ENCODE peak calls at places on chromosomes 5 and 9, in five cellular contexts. One of them, this sample, is unnamed.

GRCh38 chr5:107951322-107951721 is 280.6 kb upstream of the EFNA5 start:
- DNase-seq in uterus: no peak
- DNase-seq in nephron progenitor cell: no peak
- DNase-seq in AG04450: no peak
- DNase-seq in GM13976: no peak
- DNase-seq in this sample: no peak

GRCh38 chr5:82802954-82803353 is 274.2 kb downstream of the TMEM167A start:
- DNase-seq in nephron progenitor cell: no peak
- DNase-seq in AG04450: no peak
- DNase-seq in uterus: no peak
- DNase-seq in GM13976: no peak
- DNase-seq in this sample: no peak

GRCh38 chr5:51495672-51496071 is 112.4 kb downstream of the ISL1 start:
- DNase-seq in AG04450: no peak
- DNase-seq in nephron progenitor cell: no peak
- DNase-seq in GM13976: no peak
- DNase-seq in uterus: no peak
- DNase-seq in this sample: no peak

GRCh38 chr5:119331566-119332095 is 24.2 kb upstream of the TNFAIP8 start:
- DNase-seq in nephron progenitor cell: no peak
- DNase-seq in uterus: no peak
- DNase-seq in GM13976: no peak
- DNase-seq in AG04450: no peak
- DNase-seq in this sample: no peak

GRCh38 chr9:133708123-133708769 is 29.9 kb downstream of the SARDH start:
- DNase-seq in nephron progenitor cell: peak
- DNase-seq in GM13976: no peak
- DNase-seq in AG04450: no peak
- DNase-seq in uterus: no peak
- DNase-seq in this sample: no peak

GRCh38 chr5:150295741-150296486 is 6.3 kb upstream of the CAMK2A start:
- DNase-seq in AG04450: no peak
- DNase-seq in nephron progenitor cell: no peak
- DNase-seq in uterus: no peak
- DNase-seq in GM13976: no peak
- DNase-seq in this sample: no peak

GRCh38 chr5:78133423-78133822 is 161.1 kb downstream of the AP3B1 start:
- DNase-seq in nephron progenitor cell: no peak
- DNase-seq in uterus: no peak
- DNase-seq in AG04450: no peak
- DNase-seq in GM13976: no peak
- DNase-seq in this sample: no peak

GRCh38 chr5:157613385-157614245 is 38.0 kb upstream of the ADAM19 start:
- DNase-seq in AG04450: no peak
- DNase-seq in uterus: no peak
- DNase-seq in nephron progenitor cell: no peak
- DNase-seq in GM13976: no peak
- DNase-seq in this sample: no peak

GRCh38 chr5:38697013-38697412 is 140.6 kb upstream of the LIFR start:
- DNase-seq in GM13976: no peak
- DNase-seq in uterus: no peak
- DNase-seq in AG04450: no peak
- DNase-seq in nephron progenitor cell: no peak
- DNase-seq in this sample: no peak

GRCh38 chr5:97600486-97600885 is 417.4 kb upstream of the RIOK2 start:
- DNase-seq in AG04450: no peak
- DNase-seq in nephron progenitor cell: no peak
- DNase-seq in uterus: no peak
- DNase-seq in GM13976: no peak
- DNase-seq in this sample: no peak

GRCh38 chr5:32144637-32145207 is 29.4 kb downstream of the GOLPH3 start:
- DNase-seq in nephron progenitor cell: no peak
- DNase-seq in AG04450: no peak
- DNase-seq in uterus: no peak
- DNase-seq in GM13976: no peak
- DNase-seq in this sample: no peak

GRCh38 chr5:79074641-79075040 is 5.1 kb downstream of the BHMT2 start:
- DNase-seq in nephron progenitor cell: no peak
- DNase-seq in AG04450: peak
- DNase-seq in uterus: no peak
- DNase-seq in GM13976: no peak
- DNase-seq in this sample: peak

GRCh38 chr9:91042541-91042940 is 240.9 kb downstream of the SYK start:
- DNase-seq in uterus: no peak
- DNase-seq in GM13976: no peak
- DNase-seq in AG04450: no peak
- DNase-seq in nephron progenitor cell: no peak
- DNase-seq in this sample: no peak

GRCh38 chr5:137959488-137959887 is 70.2 kb downstream of the PKD2L2 start:
- DNase-seq in AG04450: no peak
- DNase-seq in nephron progenitor cell: no peak
- DNase-seq in uterus: no peak
- DNase-seq in GM13976: no peak
- DNase-seq in this sample: no peak

GRCh38 chr5:53262348-53262970 is 152.9 kb upstream of the MOCS2 start:
- DNase-seq in AG04450: no peak
- DNase-seq in uterus: no peak
- DNase-seq in GM13976: no peak
- DNase-seq in nephron progenitor cell: peak
- DNase-seq in this sample: peak

GRCh38 chr5:135862744-135863143 is 28.3 kb downstream of the SLC25A48 start:
- DNase-seq in AG04450: no peak
- DNase-seq in nephron progenitor cell: no peak
- DNase-seq in uterus: no peak
- DNase-seq in GM13976: no peak
- DNase-seq in this sample: no peak

GRCh38 chr5:179127136-179128040 is 67.2 kb downstream of the ZNF354C start:
- DNase-seq in uterus: no peak
- DNase-seq in nephron progenitor cell: no peak
- DNase-seq in AG04450: no peak
- DNase-seq in GM13976: no peak
- DNase-seq in this sample: no peak

GRCh38 chr9:136705564-136705963 is 6.8 kb upstream of the DIPK1B start:
- DNase-seq in GM13976: no peak
- DNase-seq in uterus: no peak
- DNase-seq in AG04450: no peak
- DNase-seq in nephron progenitor cell: no peak
- DNase-seq in this sample: no peak

GRCh38 chr5:131289738-131290137 is 25.9 kb downstream of the CDC42SE2 start:
- DNase-seq in nephron progenitor cell: no peak
- DNase-seq in AG04450: no peak
- DNase-seq in uterus: no peak
- DNase-seq in GM13976: no peak
- DNase-seq in this sample: peak

GRCh38 chr5:59123595-59124561 is 541.0 kb downstream of the RAB3C start:
- DNase-seq in AG04450: no peak
- DNase-seq in nephron progenitor cell: peak
- DNase-seq in uterus: no peak
- DNase-seq in GM13976: no peak
- DNase-seq in this sample: peak

GRCh38 chr5:120476063-120476462 is 12.0 kb downstream of the PRR16 start:
- DNase-seq in AG04450: no peak
- DNase-seq in uterus: no peak
- DNase-seq in GM13976: no peak
- DNase-seq in nephron progenitor cell: no peak
- DNase-seq in this sample: no peak

GRCh38 chr5:1909346-1909985 is 26.7 kb upstream of the IRX4 start:
- DNase-seq in nephron progenitor cell: no peak
- DNase-seq in uterus: no peak
- DNase-seq in AG04450: no peak
- DNase-seq in GM13976: no peak
- DNase-seq in this sample: no peak

GRCh38 chr5:153222956-153223355 is 267.5 kb upstream of the GRIA1 start:
- DNase-seq in AG04450: no peak
- DNase-seq in GM13976: no peak
- DNase-seq in uterus: no peak
- DNase-seq in nephron progenitor cell: no peak
- DNase-seq in this sample: no peak

GRCh38 chr5:138654281-138654867 is 79.2 kb upstream of the HSPA9 start:
- DNase-seq in AG04450: peak
- DNase-seq in nephron progenitor cell: no peak
- DNase-seq in GM13976: peak
- DNase-seq in uterus: no peak
- DNase-seq in this sample: peak

GRCh38 chr5:3120013-3120412 is 368.5 kb upstream of the IRX2 start:
- DNase-seq in GM13976: no peak
- DNase-seq in uterus: no peak
- DNase-seq in nephron progenitor cell: no peak
- DNase-seq in AG04450: no peak
- DNase-seq in this sample: no peak

GRCh38 chr5:157285310-157286035 is 19.6 kb downstream of the CYFIP2 start:
- DNase-seq in nephron progenitor cell: no peak
- DNase-seq in uterus: no peak
- DNase-seq in GM13976: no peak
- DNase-seq in AG04450: no peak
- DNase-seq in this sample: no peak

GRCh38 chr9:22413884-22414283 is 32.7 kb upstream of the DMRTA1 start:
- DNase-seq in AG04450: no peak
- DNase-seq in GM13976: no peak
- DNase-seq in uterus: no peak
- DNase-seq in nephron progenitor cell: no peak
- DNase-seq in this sample: no peak

GRCh38 chr5:71569748-71570509 is 17.2 kb upstream of the MCCC2 start:
- DNase-seq in GM13976: no peak
- DNase-seq in nephron progenitor cell: no peak
- DNase-seq in uterus: no peak
- DNase-seq in AG04450: no peak
- DNase-seq in this sample: no peak

GRCh38 chr9:34554211-34555001 is 31.6 kb upstream of the ENHO start:
- DNase-seq in nephron progenitor cell: no peak
- DNase-seq in uterus: no peak
- DNase-seq in GM13976: no peak
- DNase-seq in AG04450: no peak
- DNase-seq in this sample: no peak

GRCh38 chr5:108728566-108729305 is 19.0 kb upstream of the FER start:
- DNase-seq in uterus: no peak
- DNase-seq in AG04450: no peak
- DNase-seq in nephron progenitor cell: no peak
- DNase-seq in GM13976: peak
- DNase-seq in this sample: peak

GRCh38 chr9:84899326-84899725 is 229.8 kb downstream of the NTRK2 start:
- DNase-seq in nephron progenitor cell: no peak
- DNase-seq in GM13976: no peak
- DNase-seq in uterus: no peak
- DNase-seq in AG04450: no peak
- DNase-seq in this sample: no peak

GRCh38 chr9:125744616-125745387 is 2.4 kb upstream of the PBX3 start:
- DNase-seq in nephron progenitor cell: no peak
- DNase-seq in AG04450: peak
- DNase-seq in GM13976: no peak
- DNase-seq in uterus: no peak
- DNase-seq in this sample: no peak

GRCh38 chr9:101398930-101399640 is 434 bp downstream of the ZNF189 start:
- DNase-seq in GM13976: no peak
- DNase-seq in nephron progenitor cell: no peak
- DNase-seq in AG04450: no peak
- DNase-seq in uterus: no peak
- DNase-seq in this sample: peak

DNA sequence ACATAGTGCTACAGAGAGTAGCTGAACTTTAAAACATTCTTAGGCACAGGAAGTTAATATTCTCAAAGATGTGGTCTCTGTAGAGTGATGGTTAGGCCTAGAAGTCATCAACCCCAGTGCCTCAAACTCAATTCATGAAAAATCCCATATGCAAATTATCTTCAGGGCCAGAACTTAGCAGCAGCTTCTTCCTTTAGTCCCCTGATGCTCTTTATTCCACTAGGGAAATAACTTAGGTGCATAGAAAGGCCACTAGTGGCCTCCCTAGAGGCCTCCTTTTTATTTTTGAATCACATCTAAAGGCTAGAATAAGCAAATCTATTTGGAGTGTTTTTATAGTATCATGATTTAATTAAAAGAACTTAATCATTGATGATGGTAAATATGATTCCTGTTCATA is 88.3 kb downstream of the GIN1 start:
- DNase-seq in nephron progenitor cell: no peak
- DNase-seq in uterus: no peak
- DNase-seq in GM13976: no peak
- DNase-seq in AG04450: no peak
- DNase-seq in this sample: no peak
- TF ChIP-seq CTCF in nephron progenitor cell: peak
- TF ChIP-seq CTCF in uterus: no peak
- TF ChIP-seq CTCF in GM13976: peak
- TF ChIP-seq CTCF in AG04450: peak
- TF ChIP-seq CTCF in this sample: peak

GRCh38 chr9:42852133-42852532 is 668.7 kb downstream of the SPATA31A6 start:
- DNase-seq in AG04450: no peak
- DNase-seq in GM13976: peak
- DNase-seq in uterus: peak
- DNase-seq in nephron progenitor cell: peak
- DNase-seq in this sample: peak
- TF ChIP-seq CTCF in AG04450: no peak
- TF ChIP-seq CTCF in GM13976: no peak
- TF ChIP-seq CTCF in uterus: no peak
- TF ChIP-seq CTCF in nephron progenitor cell: no peak
- TF ChIP-seq CTCF in this sample: no peak

DNA sequence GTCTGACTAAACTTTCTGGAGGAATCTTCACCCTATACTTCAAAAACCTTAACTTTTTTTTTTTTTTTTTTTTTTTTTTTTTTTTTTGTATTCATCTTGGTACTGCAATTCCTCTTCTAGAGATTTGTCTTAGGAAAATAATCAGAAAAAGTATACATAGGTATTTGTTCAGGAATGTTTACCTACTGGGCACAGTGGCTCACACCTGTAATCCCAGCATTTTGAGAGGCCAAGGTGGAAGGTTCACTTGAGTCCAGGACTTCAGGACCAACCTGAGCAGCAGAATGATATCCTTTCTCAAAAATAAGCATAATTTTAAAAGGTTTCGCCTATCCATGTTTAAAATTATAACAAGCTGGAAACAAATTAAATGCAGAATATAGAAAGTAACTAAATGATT is 33.3 kb upstream of the NREP start:
- DNase-seq in uterus: no peak
- DNase-seq in AG04450: no peak
- DNase-seq in GM13976: no peak
- DNase-seq in nephron progenitor cell: no peak
- DNase-seq in this sample: no peak
- TF ChIP-seq CTCF in uterus: no peak
- TF ChIP-seq CTCF in AG04450: no peak
- TF ChIP-seq CTCF in GM13976: no peak
- TF ChIP-seq CTCF in nephron progenitor cell: no peak
- TF ChIP-seq CTCF in this sample: no peak

DNA sequence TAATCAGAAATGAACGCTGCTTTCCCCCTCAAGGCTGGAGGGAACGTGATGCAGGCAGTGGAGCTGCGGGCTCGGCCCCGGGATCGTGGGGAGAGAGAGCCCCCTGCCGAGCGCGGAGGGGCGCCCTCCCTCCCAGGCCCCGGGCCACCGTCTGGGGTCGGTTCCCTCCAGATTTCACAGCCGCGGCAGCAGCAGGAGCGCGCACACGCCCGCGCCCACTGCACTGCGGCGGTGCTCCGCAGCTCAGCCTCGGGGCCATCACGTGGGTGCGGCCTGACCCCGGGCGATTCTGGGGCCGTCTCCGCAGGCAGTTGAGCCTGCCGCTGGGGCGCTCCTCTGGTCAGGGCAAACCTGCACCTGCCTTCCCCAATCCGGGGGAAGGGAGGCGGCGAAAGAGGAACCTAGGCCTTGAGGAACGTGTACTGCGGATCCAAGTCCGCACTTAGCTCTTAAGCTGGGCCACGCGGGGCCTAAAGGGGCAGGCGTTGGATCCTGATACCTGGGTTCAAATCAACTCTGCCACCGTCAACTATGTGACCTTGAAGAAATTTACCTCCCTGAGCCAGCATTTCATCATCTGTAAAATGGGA is 9.4 kb upstream of the DELE1 start:
- DNase-seq in uterus: peak
- DNase-seq in nephron progenitor cell: peak
- DNase-seq in AG04450: no peak
- DNase-seq in GM13976: peak
- DNase-seq in this sample: peak
- TF ChIP-seq CTCF in uterus: peak
- TF ChIP-seq CTCF in nephron progenitor cell: peak
- TF ChIP-seq CTCF in AG04450: peak
- TF ChIP-seq CTCF in GM13976: peak
- TF ChIP-seq CTCF in this sample: peak

This sample was measured in activated CD8-positive, alpha-beta T cell treated with anti-CD3 and anti-CD28 coated beads for 36 hours.